ENCODE peak calls at places on chromosomes 11 and 22, in nine cellular contexts. R, E, K, M, O, J, W, D and I are unnamed samples.

GRCh38 chr22:44180706-44181032 is at the start of gene PARVG:
- DNase-seq in W (no peak), M (no peak), O (peak; percentile 40), E (peak; percentile 59), J (no peak), K (no peak), R (no peak), D (no peak), I (no peak)

GRCh38 chr22:30946354-30946753 is 22.2 kb downstream of the MORC2 start:
- DNase-seq in W (no peak), D (no peak), J (no peak), E (no peak), K (no peak), R (no peak), O (no peak), M (no peak), I (no peak)

GRCh38 chr22:26367402-26368245 is 61.4 kb upstream of the ASPHD2 start:
- DNase-seq in O (peak; percentile 66), W (peak; percentile 31), D (no peak), R (no peak), M (no peak), K (no peak), E (peak; percentile 70), J (no peak), I (peak; percentile 49)

GRCh38 chr11:64592656-64593055 is 1.6 kb downstream of the SLC22A12 start:
- DNase-seq in W (no peak), K (peak; percentile 19), J (no peak), M (no peak), E (no peak), R (peak; percentile 40), D (no peak), O (no peak), I (peak; percentile 30)

GRCh38 chr11:34773826-34774225 is 142.4 kb downstream of the APIP start:
- DNase-seq in M (no peak), D (no peak), R (no peak), K (no peak), O (no peak), W (no peak), J (no peak), E (no peak), I (no peak)

GRCh38 chr11:40384991-40385390 is 1074.5 kb downstream of the LRRC4C start:
- DNase-seq in J (no peak), M (no peak), K (no peak), E (no peak), W (no peak), R (no peak), D (no peak), O (no peak), I (no peak)

GRCh38 chr11:96340555-96340885 is 2.5 kb downstream of the MAML2 start:
- DNase-seq in D (no peak), O (no peak), M (no peak), E (no peak), W (no peak), J (no peak), K (no peak), R (no peak), I (no peak)

GRCh38 chr11:124890701-124891389 is 6.8 kb downstream of the ROBO4 start:
- DNase-seq in W (no peak), D (no peak), O (no peak), K (no peak), E (no peak), R (no peak), M (no peak), J (no peak), I (no peak)

GRCh38 chr22:16695261-16695660 is 102.7 kb upstream of the CCT8L2 start:
- DNase-seq in O (no peak), R (no peak), J (no peak), K (no peak), W (no peak), D (no peak), M (no peak), E (no peak), I (no peak)

GRCh38 chr22:16699336-16699735 is 106.7 kb upstream of the CCT8L2 start:
- DNase-seq in J (no peak), E (no peak), M (no peak), R (no peak), W (no peak), K (no peak), O (no peak), D (no peak), I (no peak)
- H3K27ac ChIP-seq in J (no peak overlapping the region), E (no peak overlapping the region), M (no peak overlapping the region), R (no peak overlapping the region), W (no peak overlapping the region), K (no peak overlapping the region), O (no peak overlapping the region), D (no peak overlapping the region), I (no peak overlapping the region)

GRCh38 chr11:1853376-1854131 is 670 bp downstream of the LSP1 start:
- DNase-seq in D (no peak), O (peak; percentile 37), W (no peak), J (no peak), R (no peak), M (no peak), E (no peak), K (no peak), I (no peak)

GRCh38 chr11:1854949-1855885 is 2.3 kb downstream of the LSP1 start:
- DNase-seq in J (no peak), W (no peak), O (no peak), R (no peak), M (no peak), D (peak; percentile 50), E (no peak), K (no peak), I (no peak)

GRCh38 chr11:1852885-1853284 is at the start of gene LSP1:
- DNase-seq in D (no peak), O (peak; percentile 81), K (peak; percentile 80), M (no peak), E (no peak), J (no peak), W (no peak), R (peak; percentile 55), I (no peak)

GRCh38 chr11:1855886-1856265 is 3.0 kb downstream of the LSP1 start:
- DNase-seq in K (no peak), O (no peak), D (peak; percentile 18), E (no peak), R (no peak), J (no peak), M (no peak), W (no peak), I (no peak)

DNA sequence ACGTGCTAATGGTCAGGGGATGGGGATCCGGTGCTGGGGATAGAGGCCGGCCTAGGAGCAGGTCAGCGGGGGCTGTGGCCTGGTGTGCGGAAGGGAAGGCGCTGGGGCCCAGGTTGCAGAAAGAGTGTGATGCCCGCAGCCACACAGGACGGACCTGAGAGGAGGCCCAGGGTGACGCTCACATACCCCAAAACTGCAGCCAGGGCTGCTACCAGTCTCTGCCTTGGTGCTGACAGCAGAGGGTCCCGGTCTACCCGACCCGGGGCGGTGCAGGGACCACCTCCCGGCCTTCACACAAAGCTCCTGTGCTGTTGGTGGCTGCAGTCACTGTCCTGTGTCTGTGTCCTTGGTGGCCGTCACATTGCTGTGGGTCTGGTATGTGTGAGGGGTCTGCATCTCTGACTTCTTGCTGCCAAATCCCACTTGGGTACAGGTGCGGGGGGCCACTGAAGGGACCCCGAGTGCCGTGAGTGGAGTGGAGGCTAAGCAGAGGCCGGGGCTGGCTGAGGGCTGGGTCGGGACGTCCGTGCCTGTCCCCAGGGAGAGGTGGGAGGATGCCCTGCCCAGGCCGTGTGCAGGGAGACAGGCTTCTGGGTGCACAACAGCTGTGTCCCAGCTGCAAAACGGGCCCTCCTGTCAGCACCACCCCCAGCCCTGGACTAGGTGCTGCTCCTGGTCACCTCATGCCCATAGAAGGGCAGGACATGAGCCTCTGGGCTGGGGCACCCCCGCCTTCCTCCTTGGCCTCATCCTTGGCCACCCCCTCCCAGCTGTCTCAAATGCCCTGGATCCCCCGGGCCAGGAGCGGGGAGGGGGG is 1.5 kb downstream of the LSP1 start:
- DNase-seq in M (no peak), O (no peak), W (no peak), R (peak; percentile 77), E (no peak), D (no peak), K (no peak), J (no peak), I (no peak)
- H3K4me3 ChIP-seq in M (no peak overlapping the region), O (peak overlapping the region; percentile 100), W (no peak overlapping the region), R (peak overlapping the region; percentile 34), E (no peak overlapping the region), D (no peak overlapping the region), K (peak overlapping the region; percentile 58), J (peak overlapping the region; percentile 29), I (no peak overlapping the region)

GRCh38 chr11:108931168-108931567 is 266.3 kb downstream of the DDX10 start:
- DNase-seq in R (no peak), O (no peak), M (no peak), W (no peak), K (no peak), J (no peak), E (no peak), D (no peak), I (no peak)

GRCh38 chr11:108929241-108929640 is 264.4 kb downstream of the DDX10 start:
- DNase-seq in W (no peak), R (no peak), E (no peak), M (no peak), J (no peak), K (no peak), O (no peak), D (no peak), I (no peak)

GRCh38 chr11:108926522-108927380 is 261.9 kb downstream of the DDX10 start:
- DNase-seq in J (no peak), M (no peak), O (no peak), D (no peak), R (no peak), W (no peak), K (no peak), E (peak; percentile 66), I (no peak)

GRCh38 chr11:108923413-108923812 is 258.5 kb downstream of the DDX10 start:
- DNase-seq in M (no peak), K (no peak), W (no peak), O (no peak), J (no peak), R (no peak), D (no peak), E (no peak), I (no peak)

DNA sequence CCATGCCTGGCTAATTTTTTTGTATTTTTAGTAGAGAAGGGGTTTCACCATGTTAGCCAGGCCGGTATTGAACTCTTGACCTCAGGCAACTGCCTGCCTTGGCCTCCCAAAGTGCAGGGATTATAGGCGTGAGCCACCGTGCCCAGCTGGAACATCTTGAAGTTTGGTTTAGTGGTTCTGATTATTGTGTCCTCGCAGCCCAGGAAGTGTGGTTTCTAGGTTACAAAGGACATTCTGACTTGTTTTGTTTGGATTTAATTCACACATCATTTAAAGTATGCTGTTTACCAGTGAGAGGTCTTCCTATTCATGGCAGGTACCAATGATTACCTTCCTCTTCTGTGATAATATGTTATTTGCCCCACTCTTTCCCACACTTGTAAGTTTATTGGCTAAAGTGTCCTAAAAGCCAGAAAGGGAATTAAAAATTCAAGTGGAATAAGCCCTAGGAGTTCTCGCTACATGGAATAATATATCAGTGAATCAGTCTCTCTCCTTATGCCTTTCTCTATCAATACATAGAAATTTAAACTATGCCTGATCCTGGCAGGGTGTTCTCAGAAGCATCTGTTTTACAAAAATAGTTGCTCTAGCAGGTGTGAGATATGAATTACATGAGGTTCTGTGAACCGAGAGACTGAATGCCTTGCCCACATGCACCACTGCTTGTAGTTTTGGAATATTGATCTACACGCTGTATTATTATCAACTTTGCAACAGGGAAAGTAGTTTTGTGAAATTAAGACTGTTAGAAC is 263.1 kb downstream of the DDX10 start:
- DNase-seq in K (no peak), J (no peak), E (peak; percentile 86), M (no peak), D (no peak), O (no peak), W (no peak), R (no peak), I (no peak)
- H3K27ac ChIP-seq in K (no peak overlapping the region), J (no peak overlapping the region), E (peak overlapping the region; percentile 42), M (peak overlapping the region; percentile 31), D (no peak overlapping the region), O (no peak overlapping the region), W (no peak overlapping the region), R (no peak overlapping the region), I (no peak overlapping the region)

GRCh38 chr22:29151316-29151715 is 54.4 kb upstream of the EMID1 start:
- DNase-seq in K (no peak), J (peak; percentile 44), R (peak; percentile 22), E (no peak), O (no peak), D (no peak), W (no peak), M (no peak), I (peak; percentile 43)

GRCh38 chr22:29152045-29152380 is 53.7 kb upstream of the EMID1 start:
- DNase-seq in J (no peak), M (peak; percentile 38), K (no peak), R (no peak), O (no peak), E (peak; percentile 78), D (no peak), W (no peak), I (no peak)

GRCh38 chr22:29152381-29153138 is 53.1 kb upstream of the EMID1 start:
- DNase-seq in K (no peak), M (peak; percentile 42), W (no peak), O (no peak), J (peak; percentile 57), D (peak; percentile 81), E (peak; percentile 67), R (no peak), I (peak; percentile 75)

GRCh38 chr22:29149841-29150555 is 55.7 kb upstream of the EMID1 start:
- DNase-seq in E (no peak), W (no peak), D (peak; percentile 75), R (peak; percentile 64), O (no peak), M (peak; percentile 72), J (peak; percentile 61), K (no peak), I (peak; percentile 61)

GRCh38 chr22:29150701-29151100 is 55.0 kb upstream of the EMID1 start:
- DNase-seq in R (peak; percentile 53), K (no peak), E (no peak), J (peak; percentile 37), M (no peak), D (no peak), O (no peak), W (no peak), I (no peak)
- H3K4me3 ChIP-seq in R (no peak overlapping the region), K (no peak overlapping the region), E (no peak overlapping the region), J (no peak overlapping the region), M (no peak overlapping the region), D (no peak overlapping the region), O (no peak overlapping the region), W (no peak overlapping the region), I (no peak overlapping the region)